ENCODE peak calls at places on chromosome 1, in six cellular contexts. One of them, this sample, is unnamed.

GRCh38 chr1:17520041-17520440 is 19.5 kb upstream of the ARHGEF10L start:
- DNase-seq in activated CD4-positive, alpha-beta T cell treated with anti-CD3 and anti-CD28 coated beads, Interleukin-2, amount 10 ng/mL, durations not matched to agents 7 days and 5 days: no peak
- DNase-seq in naive thymus-derived CD8-positive, alpha-beta T cell: no peak
- DNase-seq in NCI-H1694 treated with DMSO at 0.1 percent for 48 hours: no peak
- DNase-seq in Ammon's horn: no peak
- DNase-seq in neural crest cell: no peak
- DNase-seq in this sample: no peak

GRCh38 chr1:158115126-158115525 is 65.6 kb upstream of the CD1D start:
- DNase-seq in activated CD4-positive, alpha-beta T cell treated with anti-CD3 and anti-CD28 coated beads, Interleukin-2, amount 10 ng/mL, durations not matched to agents 7 days and 5 days: no peak
- DNase-seq in naive thymus-derived CD8-positive, alpha-beta T cell: no peak
- DNase-seq in NCI-H1694 treated with DMSO at 0.1 percent for 48 hours: no peak
- DNase-seq in Ammon's horn: no peak
- DNase-seq in neural crest cell: no peak
- DNase-seq in this sample: no peak

GRCh38 chr1:171883844-171884243 is 42.5 kb downstream of the DNM3 start:
- DNase-seq in activated CD4-positive, alpha-beta T cell treated with anti-CD3 and anti-CD28 coated beads, Interleukin-2, amount 10 ng/mL, durations not matched to agents 7 days and 5 days: peak
- DNase-seq in naive thymus-derived CD8-positive, alpha-beta T cell: no peak
- DNase-seq in NCI-H1694 treated with DMSO at 0.1 percent for 48 hours: no peak
- DNase-seq in Ammon's horn: no peak
- DNase-seq in neural crest cell: no peak
- DNase-seq in this sample: no peak

GRCh38 chr1:2606004-2606805 is 19.6 kb downstream of the PRXL2B start:
- DNase-seq in activated CD4-positive, alpha-beta T cell treated with anti-CD3 and anti-CD28 coated beads, Interleukin-2, amount 10 ng/mL, durations not matched to agents 7 days and 5 days: no peak
- DNase-seq in naive thymus-derived CD8-positive, alpha-beta T cell: no peak
- DNase-seq in NCI-H1694 treated with DMSO at 0.1 percent for 48 hours: no peak
- DNase-seq in Ammon's horn: no peak
- DNase-seq in neural crest cell: no peak
- DNase-seq in this sample: no peak

GRCh38 chr1:227943354-227943753 is 4.4 kb downstream of the WNT9A start:
- DNase-seq in activated CD4-positive, alpha-beta T cell treated with anti-CD3 and anti-CD28 coated beads, Interleukin-2, amount 10 ng/mL, durations not matched to agents 7 days and 5 days: no peak
- DNase-seq in naive thymus-derived CD8-positive, alpha-beta T cell: no peak
- DNase-seq in NCI-H1694 treated with DMSO at 0.1 percent for 48 hours: no peak
- DNase-seq in Ammon's horn: no peak
- DNase-seq in neural crest cell: no peak
- DNase-seq in this sample: no peak

GRCh38 chr1:7589080-7589735 is 181.9 kb upstream of the VAMP3 start:
- DNase-seq in activated CD4-positive, alpha-beta T cell treated with anti-CD3 and anti-CD28 coated beads, Interleukin-2, amount 10 ng/mL, durations not matched to agents 7 days and 5 days: no peak
- DNase-seq in naive thymus-derived CD8-positive, alpha-beta T cell: no peak
- DNase-seq in NCI-H1694 treated with DMSO at 0.1 percent for 48 hours: no peak
- DNase-seq in Ammon's horn: no peak
- DNase-seq in neural crest cell: no peak
- DNase-seq in this sample: no peak

GRCh38 chr1:8510041-8510823 is 192.3 kb downstream of the SLC45A1 start:
- DNase-seq in activated CD4-positive, alpha-beta T cell treated with anti-CD3 and anti-CD28 coated beads, Interleukin-2, amount 10 ng/mL, durations not matched to agents 7 days and 5 days: peak
- DNase-seq in naive thymus-derived CD8-positive, alpha-beta T cell: peak
- DNase-seq in NCI-H1694 treated with DMSO at 0.1 percent for 48 hours: no peak
- DNase-seq in Ammon's horn: peak
- DNase-seq in neural crest cell: no peak
- DNase-seq in this sample: no peak

GRCh38 chr1:64494659-64495058 is 24.7 kb downstream of the CACHD1 start:
- DNase-seq in activated CD4-positive, alpha-beta T cell treated with anti-CD3 and anti-CD28 coated beads, Interleukin-2, amount 10 ng/mL, durations not matched to agents 7 days and 5 days: no peak
- DNase-seq in naive thymus-derived CD8-positive, alpha-beta T cell: no peak
- DNase-seq in NCI-H1694 treated with DMSO at 0.1 percent for 48 hours: no peak
- DNase-seq in Ammon's horn: no peak
- DNase-seq in neural crest cell: no peak
- DNase-seq in this sample: no peak

GRCh38 chr1:116537439-116537838 is 33.4 kb downstream of the CD58 start:
- DNase-seq in activated CD4-positive, alpha-beta T cell treated with anti-CD3 and anti-CD28 coated beads, Interleukin-2, amount 10 ng/mL, durations not matched to agents 7 days and 5 days: no peak
- DNase-seq in naive thymus-derived CD8-positive, alpha-beta T cell: no peak
- DNase-seq in NCI-H1694 treated with DMSO at 0.1 percent for 48 hours: no peak
- DNase-seq in Ammon's horn: no peak
- DNase-seq in neural crest cell: no peak
- DNase-seq in this sample: no peak

GRCh38 chr1:118115567-118116272 is 69.3 kb downstream of the SPAG17 start:
- DNase-seq in activated CD4-positive, alpha-beta T cell treated with anti-CD3 and anti-CD28 coated beads, Interleukin-2, amount 10 ng/mL, durations not matched to agents 7 days and 5 days: no peak
- DNase-seq in naive thymus-derived CD8-positive, alpha-beta T cell: no peak
- DNase-seq in NCI-H1694 treated with DMSO at 0.1 percent for 48 hours: no peak
- DNase-seq in Ammon's horn: no peak
- DNase-seq in neural crest cell: no peak
- DNase-seq in this sample: no peak

GRCh38 chr1:234186037-234186688 is 187.1 kb upstream of the COA6 start:
- DNase-seq in activated CD4-positive, alpha-beta T cell treated with anti-CD3 and anti-CD28 coated beads, Interleukin-2, amount 10 ng/mL, durations not matched to agents 7 days and 5 days: no peak
- DNase-seq in naive thymus-derived CD8-positive, alpha-beta T cell: no peak
- DNase-seq in NCI-H1694 treated with DMSO at 0.1 percent for 48 hours: no peak
- DNase-seq in Ammon's horn: no peak
- DNase-seq in neural crest cell: no peak
- DNase-seq in this sample: no peak

GRCh38 chr1:92442351-92442750 is 44.4 kb downstream of the GFI1 start:
- DNase-seq in activated CD4-positive, alpha-beta T cell treated with anti-CD3 and anti-CD28 coated beads, Interleukin-2, amount 10 ng/mL, durations not matched to agents 7 days and 5 days: no peak
- DNase-seq in naive thymus-derived CD8-positive, alpha-beta T cell: no peak
- DNase-seq in NCI-H1694 treated with DMSO at 0.1 percent for 48 hours: no peak
- DNase-seq in Ammon's horn: peak
- DNase-seq in neural crest cell: no peak
- DNase-seq in this sample: no peak

GRCh38 chr1:2914702-2915101 is 106.6 kb upstream of the ACTRT2 start:
- DNase-seq in activated CD4-positive, alpha-beta T cell treated with anti-CD3 and anti-CD28 coated beads, Interleukin-2, amount 10 ng/mL, durations not matched to agents 7 days and 5 days: no peak
- DNase-seq in naive thymus-derived CD8-positive, alpha-beta T cell: no peak
- DNase-seq in NCI-H1694 treated with DMSO at 0.1 percent for 48 hours: no peak
- DNase-seq in Ammon's horn: peak
- DNase-seq in neural crest cell: no peak
- DNase-seq in this sample: no peak

GRCh38 chr1:238960071-238960470 is 426.3 kb upstream of the CHRM3 start:
- DNase-seq in activated CD4-positive, alpha-beta T cell treated with anti-CD3 and anti-CD28 coated beads, Interleukin-2, amount 10 ng/mL, durations not matched to agents 7 days and 5 days: no peak
- DNase-seq in naive thymus-derived CD8-positive, alpha-beta T cell: no peak
- DNase-seq in NCI-H1694 treated with DMSO at 0.1 percent for 48 hours: no peak
- DNase-seq in Ammon's horn: no peak
- DNase-seq in neural crest cell: no peak
- DNase-seq in this sample: no peak

GRCh38 chr1:182301026-182301436 is 90.6 kb downstream of the GLUL start:
- DNase-seq in activated CD4-positive, alpha-beta T cell treated with anti-CD3 and anti-CD28 coated beads, Interleukin-2, amount 10 ng/mL, durations not matched to agents 7 days and 5 days: no peak
- DNase-seq in naive thymus-derived CD8-positive, alpha-beta T cell: no peak
- DNase-seq in NCI-H1694 treated with DMSO at 0.1 percent for 48 hours: no peak
- DNase-seq in Ammon's horn: no peak
- DNase-seq in neural crest cell: no peak
- DNase-seq in this sample: no peak

GRCh38 chr1:162157469-162157868 is 88.0 kb downstream of the NOS1AP start:
- DNase-seq in activated CD4-positive, alpha-beta T cell treated with anti-CD3 and anti-CD28 coated beads, Interleukin-2, amount 10 ng/mL, durations not matched to agents 7 days and 5 days: no peak
- DNase-seq in naive thymus-derived CD8-positive, alpha-beta T cell: no peak
- DNase-seq in NCI-H1694 treated with DMSO at 0.1 percent for 48 hours: no peak
- DNase-seq in Ammon's horn: no peak
- DNase-seq in neural crest cell: no peak
- DNase-seq in this sample: no peak